ENCODE peak calls at places on chromosomes 13 and 19, in seven cellular contexts. K, P, O, L, A, M and G are unnamed samples.

GRCh38 chr13:57724486-57725272 is 93.1 kb downstream of the PCDH17 start:
- DNase-seq in M (no peak), O (no peak), P (no peak), K (no peak), A (no peak), L (no peak), G (no peak)

GRCh38 chr13:110904748-110905147 is 10.1 kb downstream of the ANKRD10 start:
- DNase-seq in O (no peak), P (no peak), L (no peak), M (no peak), A (no peak), K (no peak), G (no peak)

GRCh38 chr19:8512115-8512967 is 1.6 kb downstream of the ZNF414 start:
- DNase-seq in P (no peak), K (no peak), A (no peak), M (no peak), O (no peak), L (no peak), G (peak)

GRCh38 chr19:23385404-23385803 is 9.9 kb downstream of the ZNF91 start:
- DNase-seq in A (no peak), O (no peak), L (no peak), K (no peak), P (no peak), M (no peak), G (no peak)

GRCh38 chr13:56351041-56351440 is 789.7 kb upstream of the PRR20A start:
- DNase-seq in P (no peak), M (no peak), A (peak), K (no peak), O (no peak), L (no peak), G (peak)

GRCh38 chr13:47306991-47307390 is 410.1 kb upstream of the HTR2A start:
- DNase-seq in A (no peak), O (no peak), K (no peak), P (no peak), M (peak), L (no peak), G (no peak)

GRCh38 chr19:33040994-33041827 is 23.5 kb downstream of the RHPN2 start:
- DNase-seq in P (peak), M (peak), A (peak), K (no peak), L (no peak), O (peak), G (peak)

GRCh38 chr13:86681223-86681622 is 882.0 kb upstream of the SLITRK6 start:
- DNase-seq in L (no peak), M (no peak), A (no peak), K (no peak), O (no peak), P (no peak), G (no peak)

GRCh38 chr13:20136781-20137703 is 23.8 kb downstream of the GJA3 start:
- DNase-seq in A (peak), P (no peak), M (no peak), K (peak), L (no peak), O (no peak), G (no peak)

GRCh38 chr19:47132522-47132852 is 1.9 kb downstream of the SAE1 start:
- DNase-seq in P (no peak), L (no peak), A (no peak), O (no peak), K (no peak), M (no peak), G (no peak)

GRCh38 chr13:103250071-103250470 is 183.9 kb upstream of the SLC10A2 start:
- DNase-seq in L (no peak), K (no peak), O (no peak), A (no peak), P (no peak), M (no peak), G (no peak)

GRCh38 chr19:34662919-34663318 is 14.0 kb downstream of the SCGB2B2 start:
- DNase-seq in M (no peak), P (no peak), K (no peak), A (peak), L (no peak), O (no peak), G (peak)

GRCh38 chr19:40740747-40741146 is 9.5 kb downstream of the ACTMAP start:
- DNase-seq in K (no peak), A (no peak), M (peak), O (peak), L (no peak), P (no peak), G (no peak)

GRCh38 chr19:35220315-35220921 is 8.1 kb downstream of the FAM187B start:
- DNase-seq in K (no peak), L (no peak), A (no peak), M (peak), P (no peak), O (no peak), G (no peak)